ENCODE peak calls at places on chromosomes 3 and 15, in eight cellular contexts. One of them, this sample, is unnamed.

GRCh38 chr3:61278713-61279112 is 27.5 kb upstream of the FHIT start:
- DNase-seq in kidney: no peak
- DNase-seq in NCI-H1048: no peak
- DNase-seq in activated T-helper 1 cell treated with Interleukin-2 at 50 U/mL for 16 hours: no peak
- DNase-seq in ELR: no peak
- DNase-seq in mesenteric fat pad: no peak
- DNase-seq in Daoy: no peak
- DNase-seq in posterior vena cava: no peak
- DNase-seq in this sample: no peak

GRCh38 chr15:41949400-41950126 is 22.8 kb downstream of the EHD4 start:
- DNase-seq in NCI-H1048: no peak
- DNase-seq in activated T-helper 1 cell treated with Interleukin-2 at 50 U/mL for 16 hours: no peak
- DNase-seq in ELR: no peak
- DNase-seq in Daoy: peak; percentile 50
- DNase-seq in kidney: no peak
- DNase-seq in posterior vena cava: no peak
- DNase-seq in mesenteric fat pad: peak; percentile 73
- DNase-seq in this sample: no peak

GRCh38 chr15:43991235-43991634 is 164.4 kb downstream of the WDR76 start:
- DNase-seq in activated T-helper 1 cell treated with Interleukin-2 at 50 U/mL for 16 hours: no peak
- DNase-seq in posterior vena cava: no peak
- DNase-seq in Daoy: no peak
- DNase-seq in mesenteric fat pad: no peak
- DNase-seq in NCI-H1048: no peak
- DNase-seq in ELR: no peak
- DNase-seq in kidney: no peak
- DNase-seq in this sample: no peak

GRCh38 chr3:157544501-157545139 is 41.4 kb upstream of the VEPH1 start:
- DNase-seq in NCI-H1048: no peak
- DNase-seq in kidney: no peak
- DNase-seq in activated T-helper 1 cell treated with Interleukin-2 at 50 U/mL for 16 hours: no peak
- DNase-seq in ELR: no peak
- DNase-seq in posterior vena cava: no peak
- DNase-seq in Daoy: no peak
- DNase-seq in mesenteric fat pad: no peak
- DNase-seq in this sample: no peak

GRCh38 chr3:10299175-10299574 is 6.4 kb upstream of the GHRL start:
- DNase-seq in activated T-helper 1 cell treated with Interleukin-2 at 50 U/mL for 16 hours: no peak
- DNase-seq in Daoy: no peak
- DNase-seq in kidney: no peak
- DNase-seq in posterior vena cava: no peak
- DNase-seq in mesenteric fat pad: no peak
- DNase-seq in NCI-H1048: no peak
- DNase-seq in ELR: peak; percentile 15
- DNase-seq in this sample: no peak

GRCh38 chr15:95132774-95133173 is 901.4 kb downstream of the MCTP2 start:
- DNase-seq in activated T-helper 1 cell treated with Interleukin-2 at 50 U/mL for 16 hours: no peak
- DNase-seq in ELR: peak; percentile 61
- DNase-seq in kidney: no peak
- DNase-seq in posterior vena cava: no peak
- DNase-seq in mesenteric fat pad: no peak
- DNase-seq in Daoy: peak; percentile 65
- DNase-seq in NCI-H1048: no peak
- DNase-seq in this sample: no peak

GRCh38 chr15:66503780-66504562 is 684 bp downstream of the RPL4 start:
- DNase-seq in Daoy: no peak
- DNase-seq in mesenteric fat pad: no peak
- DNase-seq in kidney: no peak
- DNase-seq in activated T-helper 1 cell treated with Interleukin-2 at 50 U/mL for 16 hours: no peak
- DNase-seq in ELR: no peak
- DNase-seq in posterior vena cava: no peak
- DNase-seq in NCI-H1048: no peak
- DNase-seq in this sample: no peak

GRCh38 chr3:171192176-171192854 is 165.8 kb upstream of the SLC2A2 start:
- DNase-seq in NCI-H1048: no peak
- DNase-seq in mesenteric fat pad: no peak
- DNase-seq in kidney: no peak
- DNase-seq in activated T-helper 1 cell treated with Interleukin-2 at 50 U/mL for 16 hours: no peak
- DNase-seq in Daoy: peak; percentile 90
- DNase-seq in posterior vena cava: no peak
- DNase-seq in ELR: peak; percentile 96
- DNase-seq in this sample: peak; percentile 34

GRCh38 chr3:33099109-33099645 is 2.2 kb upstream of the GLB1 start:
- DNase-seq in Daoy: no peak
- DNase-seq in kidney: no peak
- DNase-seq in NCI-H1048: no peak
- DNase-seq in activated T-helper 1 cell treated with Interleukin-2 at 50 U/mL for 16 hours: no peak
- DNase-seq in mesenteric fat pad: no peak
- DNase-seq in posterior vena cava: no peak
- DNase-seq in ELR: no peak
- DNase-seq in this sample: no peak

GRCh38 chr3:66224220-66224619 is 3.4 kb downstream of the SLC25A26 start:
- DNase-seq in posterior vena cava: no peak
- DNase-seq in activated T-helper 1 cell treated with Interleukin-2 at 50 U/mL for 16 hours: no peak
- DNase-seq in mesenteric fat pad: no peak
- DNase-seq in ELR: peak; percentile 13
- DNase-seq in kidney: no peak
- DNase-seq in NCI-H1048: no peak
- DNase-seq in Daoy: no peak
- DNase-seq in this sample: no peak

GRCh38 chr3:9901967-9902366 is 681 bp upstream of the IL17RE start:
- DNase-seq in posterior vena cava: peak; percentile 62
- DNase-seq in kidney: no peak
- DNase-seq in Daoy: peak; percentile 42
- DNase-seq in NCI-H1048: no peak
- DNase-seq in ELR: no peak
- DNase-seq in activated T-helper 1 cell treated with Interleukin-2 at 50 U/mL for 16 hours: no peak
- DNase-seq in mesenteric fat pad: no peak
- DNase-seq in this sample: no peak

GRCh38 chr3:32531010-32531647 is 28.5 kb upstream of the CMTM6 start:
- DNase-seq in mesenteric fat pad: no peak
- DNase-seq in kidney: no peak
- DNase-seq in activated T-helper 1 cell treated with Interleukin-2 at 50 U/mL for 16 hours: no peak
- DNase-seq in NCI-H1048: no peak
- DNase-seq in Daoy: no peak
- DNase-seq in posterior vena cava: no peak
- DNase-seq in ELR: no peak
- DNase-seq in this sample: no peak

GRCh38 chr3:196872316-196872715 is 4.6 kb downstream of the SENP5 start:
- DNase-seq in NCI-H1048: no peak
- DNase-seq in activated T-helper 1 cell treated with Interleukin-2 at 50 U/mL for 16 hours: no peak
- DNase-seq in ELR: no peak
- DNase-seq in kidney: no peak
- DNase-seq in mesenteric fat pad: no peak
- DNase-seq in Daoy: no peak
- DNase-seq in posterior vena cava: no peak
- DNase-seq in this sample: no peak

GRCh38 chr3:133451309-133451708 is 51.5 kb downstream of the BFSP2 start:
- DNase-seq in activated T-helper 1 cell treated with Interleukin-2 at 50 U/mL for 16 hours: no peak
- DNase-seq in mesenteric fat pad: no peak
- DNase-seq in posterior vena cava: no peak
- DNase-seq in Daoy: no peak
- DNase-seq in NCI-H1048: no peak
- DNase-seq in kidney: no peak
- DNase-seq in ELR: no peak
- DNase-seq in this sample: no peak

GRCh38 chr15:100928632-100929280 is 9.6 kb downstream of the LRRK1 start:
- DNase-seq in activated T-helper 1 cell treated with Interleukin-2 at 50 U/mL for 16 hours: no peak
- DNase-seq in ELR: no peak
- DNase-seq in mesenteric fat pad: no peak
- DNase-seq in kidney: no peak
- DNase-seq in Daoy: no peak
- DNase-seq in posterior vena cava: no peak
- DNase-seq in NCI-H1048: no peak
- DNase-seq in this sample: no peak

GRCh38 chr3:15805756-15806266 is 8.0 kb upstream of the ANKRD28 start:
- DNase-seq in NCI-H1048: no peak
- DNase-seq in posterior vena cava: no peak
- DNase-seq in Daoy: no peak
- DNase-seq in kidney: no peak
- DNase-seq in activated T-helper 1 cell treated with Interleukin-2 at 50 U/mL for 16 hours: no peak
- DNase-seq in mesenteric fat pad: no peak
- DNase-seq in ELR: peak; percentile 88
- DNase-seq in this sample: no peak

GRCh38 chr3:186283096-186283495 is 78.9 kb downstream of the DGKG start:
- DNase-seq in posterior vena cava: no peak
- DNase-seq in activated T-helper 1 cell treated with Interleukin-2 at 50 U/mL for 16 hours: no peak
- DNase-seq in ELR: peak; percentile 81
- DNase-seq in Daoy: no peak
- DNase-seq in kidney: no peak
- DNase-seq in mesenteric fat pad: no peak
- DNase-seq in NCI-H1048: no peak
- DNase-seq in this sample: no peak

GRCh38 chr3:184234224-184234623 is 4.8 kb downstream of the VWA5B2 start:
- DNase-seq in NCI-H1048: no peak
- DNase-seq in Daoy: peak; percentile 83
- DNase-seq in kidney: peak; percentile 95
- DNase-seq in activated T-helper 1 cell treated with Interleukin-2 at 50 U/mL for 16 hours: no peak
- DNase-seq in mesenteric fat pad: no peak
- DNase-seq in posterior vena cava: no peak
- DNase-seq in ELR: peak; percentile 91
- DNase-seq in this sample: peak; percentile 88

GRCh38 chr3:108004647-108005046 is 86.2 kb downstream of the CD47 start:
- DNase-seq in Daoy: no peak
- DNase-seq in kidney: no peak
- DNase-seq in mesenteric fat pad: no peak
- DNase-seq in activated T-helper 1 cell treated with Interleukin-2 at 50 U/mL for 16 hours: no peak
- DNase-seq in ELR: no peak
- DNase-seq in posterior vena cava: peak; percentile 81
- DNase-seq in NCI-H1048: no peak
- DNase-seq in this sample: no peak

GRCh38 chr3:124860599-124860998 is 26.6 kb downstream of the ITGB5 start:
- DNase-seq in mesenteric fat pad: no peak
- DNase-seq in posterior vena cava: peak; percentile 85
- DNase-seq in kidney: peak; percentile 79
- DNase-seq in ELR: peak; percentile 98
- DNase-seq in activated T-helper 1 cell treated with Interleukin-2 at 50 U/mL for 16 hours: no peak
- DNase-seq in Daoy: peak; percentile 96
- DNase-seq in NCI-H1048: no peak
- DNase-seq in this sample: peak; percentile 30

GRCh38 chr3:19107719-19108118 is 40.6 kb upstream of the KCNH8 start:
- DNase-seq in Daoy: no peak
- DNase-seq in mesenteric fat pad: no peak
- DNase-seq in kidney: peak; percentile 21
- DNase-seq in ELR: no peak
- DNase-seq in activated T-helper 1 cell treated with Interleukin-2 at 50 U/mL for 16 hours: no peak
- DNase-seq in NCI-H1048: no peak
- DNase-seq in posterior vena cava: no peak
- DNase-seq in this sample: no peak

GRCh38 chr3:19645093-19645492 is 288.9 kb downstream of the EFHB start:
- DNase-seq in Daoy: no peak
- DNase-seq in mesenteric fat pad: no peak
- DNase-seq in activated T-helper 1 cell treated with Interleukin-2 at 50 U/mL for 16 hours: no peak
- DNase-seq in kidney: no peak
- DNase-seq in NCI-H1048: no peak
- DNase-seq in ELR: no peak
- DNase-seq in posterior vena cava: no peak
- DNase-seq in this sample: no peak

This sample was measured in RKO.